ENCODE peak calls at places on chromosomes 4 and X, in six cellular contexts. One of them, this sample, is unnamed.

GRCh38 chrX:69197690-69198089 is 32.4 kb upstream of the PJA1 start:
- DNase-seq in GM13976: no peak
- DNase-seq in bronchial epithelial cell: no peak
- DNase-seq in neural crest cell: no peak
- DNase-seq in Caco-2: no peak
- DNase-seq in endodermal cell: no peak
- DNase-seq in this sample: no peak

GRCh38 chr4:3529363-3529762 is 2.9 kb downstream of the LRPAP1 start:
- DNase-seq in GM13976: no peak
- DNase-seq in bronchial epithelial cell: no peak
- DNase-seq in neural crest cell: no peak
- DNase-seq in Caco-2: no peak
- DNase-seq in endodermal cell: peak; percentile 36
- DNase-seq in this sample: no peak

GRCh38 chr4:76749361-76749760 is 148.6 kb downstream of the SOWAHB start:
- DNase-seq in GM13976: no peak
- DNase-seq in bronchial epithelial cell: no peak
- DNase-seq in neural crest cell: no peak
- DNase-seq in Caco-2: no peak
- DNase-seq in endodermal cell: no peak
- DNase-seq in this sample: no peak

GRCh38 chr4:3607690-3608514 is 75.7 kb upstream of the LRPAP1 start:
- DNase-seq in GM13976: no peak
- DNase-seq in bronchial epithelial cell: no peak
- DNase-seq in neural crest cell: no peak
- DNase-seq in Caco-2: no peak
- DNase-seq in endodermal cell: peak; percentile 36
- DNase-seq in this sample: no peak

GRCh38 chrX:129524250-129524850 is 1.1 kb upstream of the SMARCA1 start:
- DNase-seq in GM13976: no peak
- DNase-seq in bronchial epithelial cell: no peak
- DNase-seq in neural crest cell: no peak
- DNase-seq in Caco-2: no peak
- DNase-seq in endodermal cell: no peak
- DNase-seq in this sample: no peak

GRCh38 chr4:40924096-40924792 is 174.5 kb downstream of the NSUN7 start:
- DNase-seq in GM13976: peak; percentile 81
- DNase-seq in bronchial epithelial cell: peak; percentile 28
- DNase-seq in neural crest cell: peak; percentile 75
- DNase-seq in Caco-2: peak; percentile 77
- DNase-seq in endodermal cell: peak; percentile 90
- DNase-seq in this sample: no peak

GRCh38 chr4:177740563-177740962 is 298.3 kb upstream of the AGA start:
- DNase-seq in GM13976: no peak
- DNase-seq in bronchial epithelial cell: peak; percentile 18
- DNase-seq in neural crest cell: no peak
- DNase-seq in Caco-2: no peak
- DNase-seq in endodermal cell: no peak
- DNase-seq in this sample: no peak

GRCh38 chr4:13872145-13872544 is 244.6 kb upstream of the BOD1L1 start:
- DNase-seq in GM13976: no peak
- DNase-seq in bronchial epithelial cell: peak; percentile 18
- DNase-seq in neural crest cell: no peak
- DNase-seq in Caco-2: peak; percentile 5
- DNase-seq in endodermal cell: no peak
- DNase-seq in this sample: no peak

GRCh38 chr4:121851354-121851753 is 18.9 kb downstream of the BBS7 start:
- DNase-seq in GM13976: no peak
- DNase-seq in bronchial epithelial cell: no peak
- DNase-seq in neural crest cell: no peak
- DNase-seq in Caco-2: no peak
- DNase-seq in endodermal cell: no peak
- DNase-seq in this sample: no peak

GRCh38 chrX:67544281-67544680 is 460 bp downstream of the AR start:
- DNase-seq in GM13976: no peak
- DNase-seq in bronchial epithelial cell: no peak
- DNase-seq in neural crest cell: peak; percentile 5
- DNase-seq in Caco-2: peak; percentile 4
- DNase-seq in endodermal cell: no peak
- DNase-seq in this sample: peak; percentile 75

GRCh38 chrX:11273544-11273943 is 19.7 kb upstream of the AMELX start:
- DNase-seq in GM13976: no peak
- DNase-seq in bronchial epithelial cell: peak; percentile 65
- DNase-seq in neural crest cell: no peak
- DNase-seq in Caco-2: no peak
- DNase-seq in endodermal cell: no peak
- DNase-seq in this sample: no peak

GRCh38 chrX:2498781-2499302 is 1.9 kb downstream of the DHRSX start:
- DNase-seq in GM13976: no peak
- DNase-seq in bronchial epithelial cell: peak; percentile 9
- DNase-seq in neural crest cell: no peak
- DNase-seq in Caco-2: no peak
- DNase-seq in endodermal cell: no peak
- DNase-seq in this sample: no peak

GRCh38 chr4:93132631-93133030 is 695.9 kb upstream of the ATOH1 start:
- DNase-seq in GM13976: no peak
- DNase-seq in bronchial epithelial cell: no peak
- DNase-seq in neural crest cell: no peak
- DNase-seq in Caco-2: no peak
- DNase-seq in endodermal cell: no peak
- DNase-seq in this sample: no peak

GRCh38 chrX:118345045-118345400 is 883 bp upstream of the WDR44 start:
- DNase-seq in GM13976: peak; percentile 32
- DNase-seq in bronchial epithelial cell: no peak
- DNase-seq in neural crest cell: no peak
- DNase-seq in Caco-2: no peak
- DNase-seq in endodermal cell: no peak
- DNase-seq in this sample: no peak

GRCh38 chr4:107721436-107722090 is 1.5 kb upstream of the PAPSS1 start:
- DNase-seq in GM13976: peak; percentile 37
- DNase-seq in bronchial epithelial cell: no peak
- DNase-seq in neural crest cell: no peak
- DNase-seq in Caco-2: no peak
- DNase-seq in endodermal cell: peak; percentile 83
- DNase-seq in this sample: no peak

GRCh38 chr4:74456056-74456744 is 11.3 kb downstream of the AREG start:
- DNase-seq in GM13976: no peak
- DNase-seq in bronchial epithelial cell: peak; percentile 81
- DNase-seq in neural crest cell: no peak
- DNase-seq in Caco-2: no peak
- DNase-seq in endodermal cell: no peak
- DNase-seq in this sample: no peak

GRCh38 chr4:77921701-77922100 is 59.1 kb downstream of the MRPL1 start:
- DNase-seq in GM13976: no peak
- DNase-seq in bronchial epithelial cell: peak; percentile 98
- DNase-seq in neural crest cell: no peak
- DNase-seq in Caco-2: peak; percentile 15
- DNase-seq in endodermal cell: no peak
- DNase-seq in this sample: no peak

GRCh38 chr4:112296949-112297483 is at the start of gene ALPK1:
- DNase-seq in GM13976: no peak
- DNase-seq in bronchial epithelial cell: peak; percentile 95
- DNase-seq in neural crest cell: no peak
- DNase-seq in Caco-2: peak; percentile 59
- DNase-seq in endodermal cell: no peak
- DNase-seq in this sample: no peak

GRCh38 chr4:38681283-38682066 is 17.5 kb downstream of the KLF3 start:
- DNase-seq in GM13976: no peak
- DNase-seq in bronchial epithelial cell: no peak
- DNase-seq in neural crest cell: no peak
- DNase-seq in Caco-2: no peak
- DNase-seq in endodermal cell: peak; percentile 34
- DNase-seq in this sample: no peak

GRCh38 chr4:15778742-15779231 is 659 bp downstream of the CD38 start:
- DNase-seq in GM13976: peak; percentile 69
- DNase-seq in bronchial epithelial cell: no peak
- DNase-seq in neural crest cell: no peak
- DNase-seq in Caco-2: no peak
- DNase-seq in endodermal cell: no peak
- DNase-seq in this sample: no peak

GRCh38 chr4:84799318-84799717 is 167.2 kb downstream of the WDFY3 start:
- DNase-seq in GM13976: no peak
- DNase-seq in bronchial epithelial cell: peak; percentile 34
- DNase-seq in neural crest cell: no peak
- DNase-seq in Caco-2: no peak
- DNase-seq in endodermal cell: no peak
- DNase-seq in this sample: no peak

GRCh38 chrX:53261573-53261972 is 19.8 kb downstream of the IQSEC2 start:
- DNase-seq in GM13976: no peak
- DNase-seq in bronchial epithelial cell: no peak
- DNase-seq in neural crest cell: no peak
- DNase-seq in Caco-2: no peak
- DNase-seq in endodermal cell: no peak
- DNase-seq in this sample: no peak

GRCh38 chrX:46642145-46642544 is 68.6 kb downstream of the CHST7 start:
- DNase-seq in GM13976: no peak
- DNase-seq in bronchial epithelial cell: no peak
- DNase-seq in neural crest cell: no peak
- DNase-seq in Caco-2: peak; percentile 18
- DNase-seq in endodermal cell: no peak
- DNase-seq in this sample: no peak

GRCh38 chr4:133149932-133150642 is 993 bp downstream of the PCDH10 start:
- DNase-seq in GM13976: peak; percentile 24
- DNase-seq in bronchial epithelial cell: no peak
- DNase-seq in neural crest cell: peak; percentile 1
- DNase-seq in Caco-2: no peak
- DNase-seq in endodermal cell: no peak
- DNase-seq in this sample: peak; percentile 66

GRCh38 chr4:128787509-128788311 is 21.8 kb upstream of the JADE1 start:
- DNase-seq in GM13976: no peak
- DNase-seq in bronchial epithelial cell: no peak
- DNase-seq in neural crest cell: no peak
- DNase-seq in Caco-2: no peak
- DNase-seq in endodermal cell: no peak
- DNase-seq in this sample: no peak

GRCh38 chr4:2592572-2592971 is 56.1 kb downstream of the FAM193A start:
- DNase-seq in GM13976: no peak
- DNase-seq in bronchial epithelial cell: no peak
- DNase-seq in neural crest cell: no peak
- DNase-seq in Caco-2: no peak
- DNase-seq in endodermal cell: peak; percentile 79
- DNase-seq in this sample: no peak

GRCh38 chrX:140317462-140317861 is 187.4 kb downstream of the SOX3 start:
- DNase-seq in GM13976: no peak
- DNase-seq in bronchial epithelial cell: no peak
- DNase-seq in neural crest cell: no peak
- DNase-seq in Caco-2: no peak
- DNase-seq in endodermal cell: no peak
- DNase-seq in this sample: no peak
- TF ChIP-seq CTCF in GM13976: no peak
- TF ChIP-seq CTCF in bronchial epithelial cell: no peak
- TF ChIP-seq CTCF in neural crest cell: peak; percentile 31
- TF ChIP-seq CTCF in Caco-2: no peak
- TF ChIP-seq CTCF in endodermal cell: peak; percentile 76
- TF ChIP-seq CTCF in this sample: no peak

GRCh38 chr4:169270810-169271691 is at the start of gene SH3RF1:
- DNase-seq in GM13976: peak; percentile 86
- DNase-seq in bronchial epithelial cell: peak; percentile 50
- DNase-seq in neural crest cell: peak; percentile 75
- DNase-seq in Caco-2: peak; percentile 89
- DNase-seq in endodermal cell: peak; percentile 89
- DNase-seq in this sample: peak; percentile 94
- TF ChIP-seq CTCF in GM13976: peak; percentile 23
- TF ChIP-seq CTCF in bronchial epithelial cell: no peak
- TF ChIP-seq CTCF in neural crest cell: peak; percentile 42
- TF ChIP-seq CTCF in Caco-2: peak; percentile 20
- TF ChIP-seq CTCF in endodermal cell: peak; percentile 58
- TF ChIP-seq CTCF in this sample: peak; percentile 17

GRCh38 chr4:169630069-169630468 is 9.7 kb downstream of the CLCN3 start:
- DNase-seq in GM13976: no peak
- DNase-seq in bronchial epithelial cell: no peak
- DNase-seq in neural crest cell: no peak
- DNase-seq in Caco-2: no peak
- DNase-seq in endodermal cell: no peak
- DNase-seq in this sample: no peak

GRCh38 chr4:169628579-169628978 is 8.2 kb downstream of the CLCN3 start:
- DNase-seq in GM13976: no peak
- DNase-seq in bronchial epithelial cell: peak; percentile 76
- DNase-seq in neural crest cell: no peak
- DNase-seq in Caco-2: no peak
- DNase-seq in endodermal cell: no peak
- DNase-seq in this sample: no peak

GRCh38 chr4:169626328-169627282 is 6.2 kb downstream of the CLCN3 start:
- DNase-seq in GM13976: no peak
- DNase-seq in bronchial epithelial cell: peak; percentile 38
- DNase-seq in neural crest cell: no peak
- DNase-seq in Caco-2: no peak
- DNase-seq in endodermal cell: no peak
- DNase-seq in this sample: no peak

GRCh38 chr4:169625886-169626285 is 5.5 kb downstream of the CLCN3 start:
- DNase-seq in GM13976: no peak
- DNase-seq in bronchial epithelial cell: no peak
- DNase-seq in neural crest cell: no peak
- DNase-seq in Caco-2: no peak
- DNase-seq in endodermal cell: no peak
- DNase-seq in this sample: no peak

DNA sequence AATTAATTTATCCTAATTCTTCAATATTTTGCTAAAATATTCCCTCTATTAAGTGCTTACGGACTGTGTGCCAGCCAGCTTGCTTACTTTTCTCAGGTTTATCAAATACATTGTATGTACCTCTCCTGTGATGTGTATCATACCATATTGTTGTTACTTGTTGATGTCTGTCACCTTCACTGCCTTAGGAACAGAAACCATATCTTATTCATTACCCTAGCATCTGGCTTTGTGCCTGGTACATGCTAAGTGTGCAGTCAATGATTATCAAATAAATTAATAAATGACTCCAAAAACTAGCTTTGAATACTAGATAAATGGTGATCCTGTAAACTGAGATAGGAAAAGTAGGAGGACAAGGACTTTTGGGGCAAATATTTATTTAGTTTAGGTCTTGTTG is 6.9 kb downstream of the CLCN3 start:
- DNase-seq in GM13976: no peak
- DNase-seq in bronchial epithelial cell: no peak
- DNase-seq in neural crest cell: no peak
- DNase-seq in Caco-2: no peak
- DNase-seq in endodermal cell: no peak
- DNase-seq in this sample: no peak
- TF ChIP-seq CTCF in GM13976: no peak
- TF ChIP-seq CTCF in bronchial epithelial cell: no peak
- TF ChIP-seq CTCF in neural crest cell: no peak
- TF ChIP-seq CTCF in Caco-2: no peak
- TF ChIP-seq CTCF in endodermal cell: no peak
- TF ChIP-seq CTCF in this sample: no peak

GRCh38 chr4:36823199-36823967 is 421.2 kb upstream of the NWD2 start:
- DNase-seq in GM13976: no peak
- DNase-seq in bronchial epithelial cell: no peak
- DNase-seq in neural crest cell: no peak
- DNase-seq in Caco-2: no peak
- DNase-seq in endodermal cell: no peak
- DNase-seq in this sample: no peak

DNA sequence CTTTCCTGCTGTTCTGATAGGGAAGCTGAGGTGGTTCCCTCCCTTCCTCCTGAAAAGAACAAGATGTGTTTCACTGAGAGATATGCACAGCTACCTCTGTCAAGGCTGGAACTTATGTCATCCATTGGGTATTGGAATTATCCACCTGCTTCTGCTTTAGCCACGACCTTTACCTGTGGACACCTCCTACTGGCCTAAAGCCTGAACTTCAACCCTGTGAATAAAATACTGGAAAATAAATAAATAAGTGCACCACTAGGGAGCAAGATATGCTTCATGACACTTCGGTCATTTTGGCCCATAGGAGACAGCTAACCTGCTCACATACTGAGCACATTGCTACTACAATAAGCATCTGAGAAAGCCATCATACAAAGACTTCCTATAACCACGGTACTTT is 419.9 kb upstream of the NWD2 start:
- DNase-seq in GM13976: no peak
- DNase-seq in bronchial epithelial cell: peak; percentile 2
- DNase-seq in neural crest cell: no peak
- DNase-seq in Caco-2: peak; percentile 13
- DNase-seq in endodermal cell: peak; percentile 55
- DNase-seq in this sample: no peak
- TF ChIP-seq CTCF in GM13976: no peak
- TF ChIP-seq CTCF in bronchial epithelial cell: no peak
- TF ChIP-seq CTCF in neural crest cell: peak; percentile 30
- TF ChIP-seq CTCF in Caco-2: no peak
- TF ChIP-seq CTCF in endodermal cell: peak; percentile 74
- TF ChIP-seq CTCF in this sample: no peak

This sample was measured in coronary artery.